ENCODE peak calls at places on chromosomes 6 and 20, in ten cellular contexts. One of them, this sample, is unnamed.

GRCh38 chr6:150662814-150663213 is 63.1 kb downstream of the PLEKHG1 start:
- DNase-seq in memory B cell: no peak
- DNase-seq in occipital lobe: no peak
- DNase-seq in GM04503: no peak
- DNase-seq in mucosa of gallbladder: no peak
- DNase-seq in NCI-H1930: no peak
- DNase-seq in GM20000: no peak
- DNase-seq in mucosa of descending colon: no peak
- DNase-seq in nucleus accumbens: no peak
- DNase-seq in foreskin melanocyte: no peak
- DNase-seq in this sample: no peak

GRCh38 chr20:58011106-58011946 is 217.1 kb downstream of the ANKRD60 start:
- DNase-seq in GM04503: no peak
- DNase-seq in nucleus accumbens: no peak
- DNase-seq in foreskin melanocyte: no peak
- DNase-seq in memory B cell: no peak
- DNase-seq in NCI-H1930: no peak
- DNase-seq in GM20000: no peak
- DNase-seq in mucosa of gallbladder: no peak
- DNase-seq in mucosa of descending colon: no peak
- DNase-seq in occipital lobe: no peak
- DNase-seq in this sample: no peak

GRCh38 chr20:57076202-57076651 is 190.2 kb downstream of the BMP7 start:
- DNase-seq in mucosa of gallbladder: no peak
- DNase-seq in memory B cell: no peak
- DNase-seq in mucosa of descending colon: no peak
- DNase-seq in GM04503: peak; percentile 49
- DNase-seq in nucleus accumbens: no peak
- DNase-seq in occipital lobe: no peak
- DNase-seq in NCI-H1930: no peak
- DNase-seq in foreskin melanocyte: no peak
- DNase-seq in GM20000: no peak
- DNase-seq in this sample: no peak

GRCh38 chr6:28657756-28658465 is 132.2 kb downstream of the GPX5 start:
- DNase-seq in memory B cell: no peak
- DNase-seq in mucosa of gallbladder: peak; percentile 24
- DNase-seq in GM04503: no peak
- DNase-seq in GM20000: peak; percentile 60
- DNase-seq in nucleus accumbens: peak; percentile 22
- DNase-seq in foreskin melanocyte: peak; percentile 60
- DNase-seq in occipital lobe: no peak
- DNase-seq in mucosa of descending colon: no peak
- DNase-seq in NCI-H1930: peak; percentile 59
- DNase-seq in this sample: peak; percentile 56

GRCh38 chr20:17228624-17229061 is 1.8 kb downstream of the PCSK2 start:
- DNase-seq in memory B cell: no peak
- DNase-seq in occipital lobe: no peak
- DNase-seq in mucosa of gallbladder: no peak
- DNase-seq in NCI-H1930: no peak
- DNase-seq in mucosa of descending colon: peak; percentile 38
- DNase-seq in GM04503: no peak
- DNase-seq in nucleus accumbens: no peak
- DNase-seq in foreskin melanocyte: no peak
- DNase-seq in GM20000: no peak
- DNase-seq in this sample: no peak

GRCh38 chr20:50478162-50479036 is 31.8 kb upstream of the PTPN1 start:
- DNase-seq in nucleus accumbens: no peak
- DNase-seq in mucosa of descending colon: peak; percentile 85
- DNase-seq in memory B cell: peak; percentile 75
- DNase-seq in occipital lobe: no peak
- DNase-seq in mucosa of gallbladder: peak; percentile 57
- DNase-seq in foreskin melanocyte: peak; percentile 70
- DNase-seq in GM20000: peak; percentile 52
- DNase-seq in GM04503: no peak
- DNase-seq in NCI-H1930: peak; percentile 23
- DNase-seq in this sample: no peak

GRCh38 chr6:129513471-129513870 is 196.5 kb downstream of the ARHGAP18 start:
- DNase-seq in mucosa of descending colon: no peak
- DNase-seq in nucleus accumbens: no peak
- DNase-seq in occipital lobe: no peak
- DNase-seq in foreskin melanocyte: no peak
- DNase-seq in GM20000: no peak
- DNase-seq in GM04503: no peak
- DNase-seq in NCI-H1930: no peak
- DNase-seq in memory B cell: no peak
- DNase-seq in mucosa of gallbladder: no peak
- DNase-seq in this sample: no peak

GRCh38 chr6:26421259-26422144 is 18.8 kb upstream of the BTN3A3 start:
- DNase-seq in NCI-H1930: peak; percentile 66
- DNase-seq in GM20000: peak; percentile 73
- DNase-seq in mucosa of descending colon: peak; percentile 67
- DNase-seq in nucleus accumbens: peak; percentile 46
- DNase-seq in occipital lobe: peak; percentile 64
- DNase-seq in memory B cell: peak; percentile 29
- DNase-seq in GM04503: peak; percentile 79
- DNase-seq in foreskin melanocyte: peak; percentile 89
- DNase-seq in mucosa of gallbladder: peak; percentile 83
- DNase-seq in this sample: peak; percentile 83

GRCh38 chr6:117449549-117450439 is 24.1 kb upstream of the ROS1 start:
- DNase-seq in memory B cell: peak; percentile 34
- DNase-seq in occipital lobe: no peak
- DNase-seq in mucosa of gallbladder: peak; percentile 65
- DNase-seq in GM20000: peak; percentile 30
- DNase-seq in mucosa of descending colon: no peak
- DNase-seq in nucleus accumbens: peak; percentile 21
- DNase-seq in NCI-H1930: peak; percentile 42
- DNase-seq in GM04503: no peak
- DNase-seq in foreskin melanocyte: peak; percentile 49
- DNase-seq in this sample: peak; percentile 41

GRCh38 chr6:45949256-45949655 is 66.4 kb downstream of the CLIC5 start:
- DNase-seq in GM20000: no peak
- DNase-seq in GM04503: no peak
- DNase-seq in NCI-H1930: no peak
- DNase-seq in foreskin melanocyte: no peak
- DNase-seq in mucosa of descending colon: no peak
- DNase-seq in occipital lobe: no peak
- DNase-seq in mucosa of gallbladder: no peak
- DNase-seq in memory B cell: no peak
- DNase-seq in nucleus accumbens: no peak
- DNase-seq in this sample: no peak

GRCh38 chr6:44806656-44807055 is 419.1 kb downstream of the CDC5L start:
- DNase-seq in nucleus accumbens: no peak
- DNase-seq in NCI-H1930: no peak
- DNase-seq in GM04503: no peak
- DNase-seq in foreskin melanocyte: no peak
- DNase-seq in mucosa of gallbladder: no peak
- DNase-seq in mucosa of descending colon: no peak
- DNase-seq in memory B cell: no peak
- DNase-seq in occipital lobe: no peak
- DNase-seq in GM20000: no peak
- DNase-seq in this sample: no peak

GRCh38 chr6:147726342-147726741 is 217.9 kb downstream of the SAMD5 start:
- DNase-seq in GM20000: no peak
- DNase-seq in GM04503: no peak
- DNase-seq in nucleus accumbens: no peak
- DNase-seq in occipital lobe: no peak
- DNase-seq in mucosa of descending colon: no peak
- DNase-seq in memory B cell: no peak
- DNase-seq in NCI-H1930: no peak
- DNase-seq in foreskin melanocyte: no peak
- DNase-seq in mucosa of gallbladder: no peak
- DNase-seq in this sample: no peak

GRCh38 chr6:8219352-8219943 is 117.1 kb upstream of the EEF1E1 start:
- DNase-seq in memory B cell: peak; percentile 31
- DNase-seq in mucosa of descending colon: no peak
- DNase-seq in mucosa of gallbladder: peak; percentile 58
- DNase-seq in GM20000: peak; percentile 58
- DNase-seq in GM04503: peak; percentile 6
- DNase-seq in nucleus accumbens: peak; percentile 6
- DNase-seq in occipital lobe: no peak
- DNase-seq in foreskin melanocyte: peak; percentile 52
- DNase-seq in NCI-H1930: peak; percentile 6
- DNase-seq in this sample: peak; percentile 35

GRCh38 chr6:147231589-147231988 is 27.4 kb downstream of the STXBP5 start:
- DNase-seq in occipital lobe: no peak
- DNase-seq in GM20000: no peak
- DNase-seq in mucosa of descending colon: no peak
- DNase-seq in foreskin melanocyte: no peak
- DNase-seq in mucosa of gallbladder: no peak
- DNase-seq in NCI-H1930: no peak
- DNase-seq in GM04503: no peak
- DNase-seq in memory B cell: no peak
- DNase-seq in nucleus accumbens: no peak
- DNase-seq in this sample: no peak

GRCh38 chr6:103893082-103893481 is 966.6 kb downstream of the HACE1 start:
- DNase-seq in memory B cell: no peak
- DNase-seq in mucosa of descending colon: no peak
- DNase-seq in NCI-H1930: no peak
- DNase-seq in foreskin melanocyte: no peak
- DNase-seq in GM20000: no peak
- DNase-seq in mucosa of gallbladder: no peak
- DNase-seq in nucleus accumbens: no peak
- DNase-seq in occipital lobe: no peak
- DNase-seq in GM04503: no peak
- DNase-seq in this sample: no peak

GRCh38 chr20:14401479-14402138 is 64.2 kb upstream of the FLRT3 start:
- DNase-seq in GM04503: no peak
- DNase-seq in occipital lobe: no peak
- DNase-seq in nucleus accumbens: no peak
- DNase-seq in foreskin melanocyte: peak; percentile 4
- DNase-seq in NCI-H1930: no peak
- DNase-seq in memory B cell: no peak
- DNase-seq in GM20000: no peak
- DNase-seq in mucosa of gallbladder: no peak
- DNase-seq in mucosa of descending colon: no peak
- DNase-seq in this sample: no peak

GRCh38 chr20:11766961-11767360 is 150.7 kb upstream of the BTBD3 start:
- DNase-seq in GM04503: no peak
- DNase-seq in mucosa of gallbladder: no peak
- DNase-seq in nucleus accumbens: no peak
- DNase-seq in foreskin melanocyte: no peak
- DNase-seq in occipital lobe: no peak
- DNase-seq in NCI-H1930: no peak
- DNase-seq in memory B cell: no peak
- DNase-seq in GM20000: no peak
- DNase-seq in mucosa of descending colon: no peak
- DNase-seq in this sample: no peak

GRCh38 chr6:54206510-54206909 is 95.3 kb downstream of the MLIP start:
- DNase-seq in mucosa of descending colon: no peak
- DNase-seq in mucosa of gallbladder: no peak
- DNase-seq in GM04503: no peak
- DNase-seq in foreskin melanocyte: no peak
- DNase-seq in GM20000: no peak
- DNase-seq in occipital lobe: no peak
- DNase-seq in NCI-H1930: no peak
- DNase-seq in memory B cell: no peak
- DNase-seq in nucleus accumbens: no peak
- DNase-seq in this sample: no peak

GRCh38 chr6:4928426-4928825 is 75.4 kb downstream of the RPP40 start:
- DNase-seq in mucosa of descending colon: no peak
- DNase-seq in GM20000: no peak
- DNase-seq in mucosa of gallbladder: no peak
- DNase-seq in memory B cell: no peak
- DNase-seq in occipital lobe: no peak
- DNase-seq in nucleus accumbens: no peak
- DNase-seq in foreskin melanocyte: no peak
- DNase-seq in GM04503: peak; percentile 14
- DNase-seq in NCI-H1930: no peak
- DNase-seq in this sample: no peak

GRCh38 chr6:57130784-57131183 is 40.8 kb downstream of the ZNF451 start:
- DNase-seq in GM04503: no peak
- DNase-seq in foreskin melanocyte: peak; percentile 12
- DNase-seq in mucosa of gallbladder: no peak
- DNase-seq in memory B cell: no peak
- DNase-seq in NCI-H1930: no peak
- DNase-seq in nucleus accumbens: no peak
- DNase-seq in mucosa of descending colon: no peak
- DNase-seq in occipital lobe: no peak
- DNase-seq in GM20000: no peak
- DNase-seq in this sample: no peak

GRCh38 chr6:75368151-75368779 is 83.7 kb upstream of the TMEM30A start:
- DNase-seq in mucosa of gallbladder: no peak
- DNase-seq in NCI-H1930: peak; percentile 45
- DNase-seq in foreskin melanocyte: no peak
- DNase-seq in nucleus accumbens: no peak
- DNase-seq in memory B cell: no peak
- DNase-seq in GM20000: peak; percentile 15
- DNase-seq in GM04503: no peak
- DNase-seq in mucosa of descending colon: no peak
- DNase-seq in occipital lobe: no peak
- DNase-seq in this sample: no peak

GRCh38 chr6:130176378-130176777 is 46.4 kb downstream of the SAMD3 start:
- DNase-seq in foreskin melanocyte: no peak
- DNase-seq in memory B cell: no peak
- DNase-seq in GM20000: no peak
- DNase-seq in mucosa of descending colon: no peak
- DNase-seq in NCI-H1930: no peak
- DNase-seq in nucleus accumbens: no peak
- DNase-seq in mucosa of gallbladder: no peak
- DNase-seq in GM04503: no peak
- DNase-seq in occipital lobe: no peak
- DNase-seq in this sample: no peak

GRCh38 chr6:4256969-4257368 is 121.6 kb upstream of the ECI2 start:
- DNase-seq in GM20000: no peak
- DNase-seq in memory B cell: no peak
- DNase-seq in mucosa of gallbladder: no peak
- DNase-seq in nucleus accumbens: no peak
- DNase-seq in mucosa of descending colon: no peak
- DNase-seq in occipital lobe: no peak
- DNase-seq in GM04503: peak; percentile 4
- DNase-seq in foreskin melanocyte: no peak
- DNase-seq in NCI-H1930: no peak
- DNase-seq in this sample: no peak

GRCh38 chr6:143939364-143939763 is 68.7 kb downstream of the PLAGL1 start:
- DNase-seq in nucleus accumbens: no peak
- DNase-seq in occipital lobe: no peak
- DNase-seq in GM04503: no peak
- DNase-seq in GM20000: no peak
- DNase-seq in foreskin melanocyte: no peak
- DNase-seq in memory B cell: no peak
- DNase-seq in mucosa of gallbladder: no peak
- DNase-seq in mucosa of descending colon: no peak
- DNase-seq in NCI-H1930: no peak
- DNase-seq in this sample: no peak

GRCh38 chr20:61355096-61355495 is 103.0 kb downstream of the CDH4 start:
- DNase-seq in NCI-H1930: no peak
- DNase-seq in occipital lobe: no peak
- DNase-seq in foreskin melanocyte: no peak
- DNase-seq in GM04503: no peak
- DNase-seq in GM20000: no peak
- DNase-seq in nucleus accumbens: no peak
- DNase-seq in mucosa of descending colon: no peak
- DNase-seq in memory B cell: no peak
- DNase-seq in mucosa of gallbladder: no peak
- DNase-seq in this sample: no peak

GRCh38 chr6:117536317-117536716 is 53.8 kb downstream of the DCBLD1 start:
- DNase-seq in mucosa of descending colon: no peak
- DNase-seq in mucosa of gallbladder: no peak
- DNase-seq in occipital lobe: no peak
- DNase-seq in NCI-H1930: no peak
- DNase-seq in foreskin melanocyte: no peak
- DNase-seq in GM04503: no peak
- DNase-seq in GM20000: no peak
- DNase-seq in memory B cell: no peak
- DNase-seq in nucleus accumbens: no peak
- DNase-seq in this sample: no peak

GRCh38 chr6:122400121-122400450 is 634 bp downstream of the HSF2 start:
- DNase-seq in foreskin melanocyte: no peak
- DNase-seq in mucosa of descending colon: no peak
- DNase-seq in memory B cell: no peak
- DNase-seq in NCI-H1930: no peak
- DNase-seq in nucleus accumbens: no peak
- DNase-seq in GM20000: no peak
- DNase-seq in GM04503: no peak
- DNase-seq in mucosa of gallbladder: no peak
- DNase-seq in occipital lobe: no peak
- DNase-seq in this sample: no peak

GRCh38 chr6:170371588-170371987 is 65.0 kb downstream of the FAM120B start:
- DNase-seq in mucosa of descending colon: no peak
- DNase-seq in memory B cell: no peak
- DNase-seq in GM04503: no peak
- DNase-seq in NCI-H1930: no peak
- DNase-seq in GM20000: no peak
- DNase-seq in mucosa of gallbladder: no peak
- DNase-seq in nucleus accumbens: peak; percentile 15
- DNase-seq in occipital lobe: no peak
- DNase-seq in foreskin melanocyte: peak; percentile 58
- DNase-seq in this sample: peak; percentile 76

This sample was measured in putamen.